ENCODE peak calls at places on chromosomes 5 and 9, in seven cellular contexts. One of them, this sample, is unnamed.
A peak's percentile ranks its signal among the peaks of the same experiment; 100 is the strongest.

GRCh38 chr5:891837-892389 is 688 bp downstream of the BRD9 start:
- DNase-seq in activated gamma-delta T cell treated with Interleukin-2 at 50 U/mL for 16 hours: no peak
- DNase-seq in activated naive CD4-positive, alpha-beta T cell: no peak
- DNase-seq in activated CD8-positive, alpha-beta memory T cell treated with anti-CD3 and anti-CD28 coated beads for 4 hours: no peak
- DNase-seq in EL: peak; percentile 36
- DNase-seq in NCI-H2029 treated with DMSO at 0.1 percent for 48 hours: no peak
- DNase-seq in astrocyte: no peak
- DNase-seq in this sample: peak; percentile 25

GRCh38 chr5:84430863-84431663 is 46.4 kb upstream of the EDIL3 start:
- DNase-seq in activated gamma-delta T cell treated with Interleukin-2 at 50 U/mL for 16 hours: no peak
- DNase-seq in activated naive CD4-positive, alpha-beta T cell: no peak
- DNase-seq in activated CD8-positive, alpha-beta memory T cell treated with anti-CD3 and anti-CD28 coated beads for 4 hours: no peak
- DNase-seq in EL: no peak
- DNase-seq in NCI-H2029 treated with DMSO at 0.1 percent for 48 hours: no peak
- DNase-seq in astrocyte: no peak
- DNase-seq in this sample: no peak

GRCh38 chr5:140317859-140318258 is 15.0 kb upstream of the PFDN1 start:
- DNase-seq in activated gamma-delta T cell treated with Interleukin-2 at 50 U/mL for 16 hours: no peak
- DNase-seq in activated naive CD4-positive, alpha-beta T cell: no peak
- DNase-seq in activated CD8-positive, alpha-beta memory T cell treated with anti-CD3 and anti-CD28 coated beads for 4 hours: no peak
- DNase-seq in EL: peak; percentile 84
- DNase-seq in NCI-H2029 treated with DMSO at 0.1 percent for 48 hours: no peak
- DNase-seq in astrocyte: peak; percentile 78
- DNase-seq in this sample: no peak

GRCh38 chr5:127440831-127441230 is 76.6 kb upstream of the PRRC1 start:
- DNase-seq in activated gamma-delta T cell treated with Interleukin-2 at 50 U/mL for 16 hours: no peak
- DNase-seq in activated naive CD4-positive, alpha-beta T cell: no peak
- DNase-seq in activated CD8-positive, alpha-beta memory T cell treated with anti-CD3 and anti-CD28 coated beads for 4 hours: no peak
- DNase-seq in EL: peak; percentile 55
- DNase-seq in NCI-H2029 treated with DMSO at 0.1 percent for 48 hours: no peak
- DNase-seq in astrocyte: no peak
- DNase-seq in this sample: no peak

GRCh38 chr5:91927439-91927838 is 544.3 kb upstream of the ARRDC3 start:
- DNase-seq in activated gamma-delta T cell treated with Interleukin-2 at 50 U/mL for 16 hours: no peak
- DNase-seq in activated naive CD4-positive, alpha-beta T cell: no peak
- DNase-seq in activated CD8-positive, alpha-beta memory T cell treated with anti-CD3 and anti-CD28 coated beads for 4 hours: no peak
- DNase-seq in EL: no peak
- DNase-seq in NCI-H2029 treated with DMSO at 0.1 percent for 48 hours: no peak
- DNase-seq in astrocyte: no peak
- DNase-seq in this sample: no peak

GRCh38 chr9:82419827-82420486 is 431.4 kb downstream of the SPATA31D1 start:
- DNase-seq in activated gamma-delta T cell treated with Interleukin-2 at 50 U/mL for 16 hours: no peak
- DNase-seq in activated naive CD4-positive, alpha-beta T cell: no peak
- DNase-seq in activated CD8-positive, alpha-beta memory T cell treated with anti-CD3 and anti-CD28 coated beads for 4 hours: no peak
- DNase-seq in EL: no peak
- DNase-seq in NCI-H2029 treated with DMSO at 0.1 percent for 48 hours: no peak
- DNase-seq in astrocyte: no peak
- DNase-seq in this sample: no peak

GRCh38 chr9:134175291-134175807 is 11.0 kb upstream of the RNU6ATAC start:
- DNase-seq in activated gamma-delta T cell treated with Interleukin-2 at 50 U/mL for 16 hours: no peak
- DNase-seq in activated naive CD4-positive, alpha-beta T cell: no peak
- DNase-seq in activated CD8-positive, alpha-beta memory T cell treated with anti-CD3 and anti-CD28 coated beads for 4 hours: no peak
- DNase-seq in EL: peak; percentile 17
- DNase-seq in NCI-H2029 treated with DMSO at 0.1 percent for 48 hours: no peak
- DNase-seq in astrocyte: no peak
- DNase-seq in this sample: peak; percentile 40

GRCh38 chr5:627840-628239 is 15.7 kb downstream of the CEP72 start:
- DNase-seq in activated gamma-delta T cell treated with Interleukin-2 at 50 U/mL for 16 hours: no peak
- DNase-seq in activated naive CD4-positive, alpha-beta T cell: no peak
- DNase-seq in activated CD8-positive, alpha-beta memory T cell treated with anti-CD3 and anti-CD28 coated beads for 4 hours: no peak
- DNase-seq in EL: no peak
- DNase-seq in NCI-H2029 treated with DMSO at 0.1 percent for 48 hours: no peak
- DNase-seq in astrocyte: no peak
- DNase-seq in this sample: no peak

GRCh38 chr9:27487128-27487527 is 37.0 kb upstream of the IFNK start:
- DNase-seq in activated gamma-delta T cell treated with Interleukin-2 at 50 U/mL for 16 hours: no peak
- DNase-seq in activated naive CD4-positive, alpha-beta T cell: no peak
- DNase-seq in activated CD8-positive, alpha-beta memory T cell treated with anti-CD3 and anti-CD28 coated beads for 4 hours: no peak
- DNase-seq in EL: no peak
- DNase-seq in NCI-H2029 treated with DMSO at 0.1 percent for 48 hours: no peak
- DNase-seq in astrocyte: no peak
- DNase-seq in this sample: no peak

GRCh38 chr5:58360794-58361193 is 99.1 kb downstream of the PLK2 start:
- DNase-seq in activated gamma-delta T cell treated with Interleukin-2 at 50 U/mL for 16 hours: no peak
- DNase-seq in activated naive CD4-positive, alpha-beta T cell: no peak
- DNase-seq in activated CD8-positive, alpha-beta memory T cell treated with anti-CD3 and anti-CD28 coated beads for 4 hours: no peak
- DNase-seq in EL: no peak
- DNase-seq in NCI-H2029 treated with DMSO at 0.1 percent for 48 hours: no peak
- DNase-seq in astrocyte: no peak
- DNase-seq in this sample: no peak

GRCh38 chr5:31477516-31477915 is 54.4 kb downstream of the DROSHA start:
- DNase-seq in activated gamma-delta T cell treated with Interleukin-2 at 50 U/mL for 16 hours: no peak
- DNase-seq in activated naive CD4-positive, alpha-beta T cell: no peak
- DNase-seq in activated CD8-positive, alpha-beta memory T cell treated with anti-CD3 and anti-CD28 coated beads for 4 hours: no peak
- DNase-seq in EL: no peak
- DNase-seq in NCI-H2029 treated with DMSO at 0.1 percent for 48 hours: no peak
- DNase-seq in astrocyte: no peak
- DNase-seq in this sample: no peak

GRCh38 chr9:2610985-2611384 is 10.6 kb upstream of the VLDLR start:
- DNase-seq in activated gamma-delta T cell treated with Interleukin-2 at 50 U/mL for 16 hours: no peak
- DNase-seq in activated naive CD4-positive, alpha-beta T cell: no peak
- DNase-seq in activated CD8-positive, alpha-beta memory T cell treated with anti-CD3 and anti-CD28 coated beads for 4 hours: no peak
- DNase-seq in EL: peak; percentile 49
- DNase-seq in NCI-H2029 treated with DMSO at 0.1 percent for 48 hours: no peak
- DNase-seq in astrocyte: peak; percentile 20
- DNase-seq in this sample: no peak

GRCh38 chr5:149172261-149172660 is 31.0 kb downstream of the ABLIM3 start:
- DNase-seq in activated gamma-delta T cell treated with Interleukin-2 at 50 U/mL for 16 hours: no peak
- DNase-seq in activated naive CD4-positive, alpha-beta T cell: no peak
- DNase-seq in activated CD8-positive, alpha-beta memory T cell treated with anti-CD3 and anti-CD28 coated beads for 4 hours: no peak
- DNase-seq in EL: peak; percentile 95
- DNase-seq in NCI-H2029 treated with DMSO at 0.1 percent for 48 hours: no peak
- DNase-seq in astrocyte: peak; percentile 90
- DNase-seq in this sample: no peak

GRCh38 chr9:127650511-127650910 is 38.4 kb downstream of the STXBP1 start:
- DNase-seq in activated gamma-delta T cell treated with Interleukin-2 at 50 U/mL for 16 hours: no peak
- DNase-seq in activated naive CD4-positive, alpha-beta T cell: no peak
- DNase-seq in activated CD8-positive, alpha-beta memory T cell treated with anti-CD3 and anti-CD28 coated beads for 4 hours: no peak
- DNase-seq in EL: no peak
- DNase-seq in NCI-H2029 treated with DMSO at 0.1 percent for 48 hours: no peak
- DNase-seq in astrocyte: no peak
- DNase-seq in this sample: no peak

GRCh38 chr5:55896663-55897062 is 45.5 kb downstream of the IL31RA start:
- DNase-seq in activated gamma-delta T cell treated with Interleukin-2 at 50 U/mL for 16 hours: no peak
- DNase-seq in activated naive CD4-positive, alpha-beta T cell: no peak
- DNase-seq in activated CD8-positive, alpha-beta memory T cell treated with anti-CD3 and anti-CD28 coated beads for 4 hours: no peak
- DNase-seq in EL: no peak
- DNase-seq in NCI-H2029 treated with DMSO at 0.1 percent for 48 hours: no peak
- DNase-seq in astrocyte: no peak
- DNase-seq in this sample: no peak

GRCh38 chr9:108093773-108094675 is 604.5 kb upstream of the KLF4 start:
- DNase-seq in activated gamma-delta T cell treated with Interleukin-2 at 50 U/mL for 16 hours: no peak
- DNase-seq in activated naive CD4-positive, alpha-beta T cell: no peak
- DNase-seq in activated CD8-positive, alpha-beta memory T cell treated with anti-CD3 and anti-CD28 coated beads for 4 hours: no peak
- DNase-seq in EL: peak; percentile 13
- DNase-seq in NCI-H2029 treated with DMSO at 0.1 percent for 48 hours: no peak
- DNase-seq in astrocyte: peak; percentile 98
- DNase-seq in this sample: no peak

This sample was measured in HAP-1.